ENCODE peak calls at places on chromosomes 12 and 14, in four cellular contexts. H is SW 1271, J is ureter, W is nephron progenitor cell. U is an unnamed sample.

GRCh38 chr12:110591508-110592051 is 8.5 kb upstream of the PPTC7 start:
- DNase-seq in W (peak), H (no peak), J (no peak), U (no peak)

GRCh38 chr14:31294736-31295398 is 87.3 kb upstream of the HECTD1 start:
- DNase-seq in H (no peak), J (no peak), W (no peak), U (no peak)

GRCh38 chr14:106044949-106045596 is 518.7 kb downstream of the TMEM121 start:
- DNase-seq in H (peak), W (no peak), J (no peak), U (peak)

GRCh38 chr12:76634074-76634570 is 74.6 kb upstream of the OSBPL8 start:
- DNase-seq in W (no peak), H (no peak), J (no peak), U (no peak)

GRCh38 chr14:99946652-99947489 is 118.4 kb upstream of the EVL start:
- DNase-seq in J (no peak), W (peak), H (peak), U (peak)

GRCh38 chr12:28050606-28051005 is 78.1 kb upstream of the PTHLH start:
- DNase-seq in H (no peak), W (no peak), J (no peak), U (no peak)

GRCh38 chr14:91149462-91149861 is 35.6 kb downstream of the DGLUCY start:
- DNase-seq in H (no peak), J (peak), W (no peak), U (no peak)

GRCh38 chr14:32654106-32654505 is 284.6 kb upstream of the NPAS3 start:
- DNase-seq in H (no peak), W (no peak), J (no peak), U (no peak)

GRCh38 chr14:66228267-66228970 is 257.8 kb upstream of the CCDC196 start:
- DNase-seq in J (no peak), H (no peak), W (no peak), U (no peak)

GRCh38 chr14:61477845-61478438 is 156.6 kb downstream of the PRKCH start:
- DNase-seq in H (peak), W (no peak), J (peak), U (no peak)

GRCh38 chr12:32134144-32134888 is 27.7 kb downstream of the BICD1 start:
- DNase-seq in H (peak), J (no peak), W (no peak), U (no peak)

GRCh38 chr12:104877107-104877705 is 80.9 kb downstream of the SLC41A2 start:
- DNase-seq in W (peak), H (peak), J (peak), U (no peak)

GRCh38 chr12:14099994-14100393 is 118.6 kb upstream of the GRIN2B start:
- DNase-seq in J (no peak), H (no peak), W (no peak), U (no peak)

GRCh38 chr12:68440068-68440581 is 108.0 kb upstream of the MDM1 start:
- DNase-seq in W (no peak), J (no peak), H (no peak), U (no peak)

GRCh38 chr12:68495666-68496065 is 115.0 kb upstream of the RAP1B start:
- DNase-seq in W (no peak), J (no peak), H (no peak), U (no peak)